ENCODE peak calls at places on chromosomes 16 and 17, in ten cellular contexts. H is GM23338, O is GM23248, R is PC-9, A is hepatocyte, F is HCT116, N is MM.1S, J is PC-3, P is SK-N-SH, E is Karpas-422. Z is an unnamed sample.

GRCh38 chr17:4204676-4205075 is 59.1 kb downstream of the ANKFY1 start:
- DNase-seq in H (no peak), O (peak; percentile 99), R (no peak), A (peak; percentile 64), F (no peak), N (no peak), J (no peak), P (no peak), E (no peak), Z (no peak)

GRCh38 chr17:30599424-30600061 is 122.3 kb downstream of the GOSR1 start:
- DNase-seq in H (peak; percentile 88), O (no peak), R (no peak), A (no peak), F (no peak), N (peak; percentile 30), J (no peak), P (no peak), E (peak; percentile 70), Z (peak; percentile 85)

GRCh38 chr17:15884731-15885130 is 60.2 kb upstream of the ADORA2B start:
- DNase-seq in H (no peak), O (no peak), R (no peak), A (no peak), F (no peak), N (no peak), J (peak; percentile 87), P (no peak), E (no peak), Z (no peak)

GRCh38 chr16:89864421-89864820 is 9.0 kb upstream of the TCF25 start:
- DNase-seq in H (no peak), O (peak; percentile 32), R (peak; percentile 25), A (no peak), F (peak; percentile 21), N (no peak), J (peak; percentile 59), P (no peak), E (no peak), Z (no peak)

GRCh38 chr17:72120878-72121163 is at the start of gene SOX9:
- DNase-seq in H (peak; percentile 97), O (peak; percentile 96), R (peak; percentile 91), A (peak; percentile 93), F (peak; percentile 95), N (peak; percentile 79), J (peak; percentile 99), P (peak; percentile 95), E (peak; percentile 96), Z (no peak)

GRCh38 chr16:3068486-3068885 is 3.0 kb downstream of the IL32 start:
- DNase-seq in H (no peak), O (no peak), R (peak; percentile 40), A (no peak), F (no peak), N (no peak), J (no peak), P (no peak), E (no peak), Z (no peak)

GRCh38 chr16:88727871-88728270 is 21.6 kb downstream of the CTU2 start:
- DNase-seq in H (no peak), O (no peak), R (no peak), A (no peak), F (no peak), N (no peak), J (no peak), P (peak; percentile 77), E (no peak), Z (no peak)

GRCh38 chr17:42553866-42554249 is 1.1 kb downstream of the HSD17B1 start:
- DNase-seq in H (no peak), O (peak; percentile 42), R (no peak), A (no peak), F (no peak), N (no peak), J (peak; percentile 32), P (peak; percentile 68), E (no peak), Z (no peak)

GRCh38 chr16:69141014-69141413 is 8.6 kb downstream of the UTP4 start:
- DNase-seq in H (no peak), O (no peak), R (no peak), A (no peak), F (no peak), N (no peak), J (no peak), P (peak; percentile 37), E (no peak), Z (no peak)

GRCh38 chr16:1975432-1976215 is 3.8 kb downstream of the TBL3 start:
- DNase-seq in H (no peak), O (no peak), R (no peak), A (no peak), F (no peak), N (no peak), J (no peak), P (no peak), E (no peak), Z (no peak)

GRCh38 chr16:28042856-28043255 is 20.7 kb downstream of the GSG1L start:
- DNase-seq in H (no peak), O (peak; percentile 55), R (no peak), A (no peak), F (no peak), N (no peak), J (no peak), P (no peak), E (no peak), Z (no peak)
- H3K9me2 ChIP-seq in H (no peaks in the 10 kb centered on the region), O (no peaks in the 10 kb centered on the region), R (no peaks in the 10 kb centered on the region), A (no peaks in the 10 kb centered on the region), F (no peaks in the 10 kb centered on the region), N (no peaks in the 10 kb centered on the region), J (no peaks in the 10 kb centered on the region), P (no peaks in the 10 kb centered on the region), E (no peaks in the 10 kb centered on the region), Z (no peaks in the 10 kb centered on the region)

GRCh38 chr17:44087319-44087718 is 16.8 kb downstream of the G6PC3 start:
- DNase-seq in H (peak; percentile 53), O (no peak), R (no peak), A (no peak), F (no peak), N (no peak), J (no peak), P (no peak), E (no peak), Z (no peak)
- H3K36me3 ChIP-seq in H (no peaks in the 10 kb centered on the region), O (no peaks in the 10 kb centered on the region), R (no peaks in the 10 kb centered on the region), A (no peaks in the 10 kb centered on the region), F (peaks cover 4% of the 10 kb centered on the region), N (no peaks in the 10 kb centered on the region), J (no peaks in the 10 kb centered on the region), P (peaks cover 4% of the 10 kb centered on the region), E (no peaks in the 10 kb centered on the region), Z (peaks cover 35% of the 10 kb centered on the region)

GRCh38 chr17:49978501-49978900 is 9.5 kb downstream of the DLX4 start:
- DNase-seq in H (no peak), O (no peak), R (no peak), A (no peak), F (no peak), N (no peak), J (no peak), P (no peak), E (no peak), Z (no peak)

GRCh38 chr17:49977463-49978389 is 8.7 kb downstream of the DLX4 start:
- DNase-seq in H (peak; percentile 67), O (peak; percentile 44), R (no peak), A (no peak), F (no peak), N (no peak), J (no peak), P (no peak), E (no peak), Z (no peak)

GRCh38 chr17:49976828-49977202 is 7.8 kb downstream of the DLX4 start:
- DNase-seq in H (no peak), O (no peak), R (no peak), A (no peak), F (no peak), N (no peak), J (no peak), P (no peak), E (no peak), Z (no peak)

GRCh38 chr17:49980703-49981197 is 11.8 kb downstream of the DLX4 start:
- DNase-seq in H (peak; percentile 88), O (no peak), R (no peak), A (peak; percentile 44), F (no peak), N (no peak), J (no peak), P (peak; percentile 42), E (no peak), Z (no peak)

DNA sequence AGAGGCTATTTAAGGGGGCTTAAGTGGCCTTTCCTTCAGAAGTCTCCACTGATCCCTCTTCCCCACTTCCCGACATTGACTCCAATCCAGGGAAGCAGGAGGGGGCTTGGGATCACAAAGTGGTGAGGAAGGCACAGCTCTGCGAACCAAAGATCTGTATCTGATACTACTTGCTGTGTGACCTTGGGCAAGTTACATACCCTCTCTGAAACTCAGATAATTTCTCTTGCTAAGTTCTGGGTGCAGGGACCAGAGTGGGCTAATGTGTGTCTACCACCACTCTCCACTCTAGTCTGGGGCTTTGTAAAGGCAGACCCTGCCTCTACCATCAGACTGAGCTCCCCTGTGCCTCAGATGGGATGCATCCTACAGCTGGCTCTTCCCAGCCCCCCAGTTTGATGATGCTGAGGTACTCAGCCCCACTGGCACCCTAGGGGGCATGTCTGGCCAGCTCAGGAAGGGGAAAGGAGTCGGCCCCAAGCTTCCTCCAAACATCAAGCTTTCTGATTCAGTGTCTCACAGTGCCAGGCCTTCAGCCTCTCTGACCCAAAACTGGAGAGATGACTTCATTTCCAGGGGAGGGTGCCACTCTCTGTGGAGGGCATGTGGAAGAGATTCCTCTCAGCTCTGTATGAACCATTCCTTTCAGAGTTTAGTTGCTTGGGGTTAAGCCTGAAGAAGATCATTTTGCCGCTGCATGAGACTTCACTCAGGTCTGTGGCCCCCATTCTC is 10.9 kb downstream of the DLX4 start:
- DNase-seq in H (no peak), O (peak; percentile 57), R (no peak), A (no peak), F (no peak), N (no peak), J (no peak), P (no peak), E (no peak), Z (no peak)
- H3K9me2 ChIP-seq in H (no peaks in the 10 kb centered on the region), O (no peaks in the 10 kb centered on the region), R (no peaks in the 10 kb centered on the region), A (no peaks in the 10 kb centered on the region), F (no peaks in the 10 kb centered on the region), N (no peaks in the 10 kb centered on the region), J (no peaks in the 10 kb centered on the region), P (no peaks in the 10 kb centered on the region), E (no peaks in the 10 kb centered on the region), Z (no peaks in the 10 kb centered on the region)

DNA sequence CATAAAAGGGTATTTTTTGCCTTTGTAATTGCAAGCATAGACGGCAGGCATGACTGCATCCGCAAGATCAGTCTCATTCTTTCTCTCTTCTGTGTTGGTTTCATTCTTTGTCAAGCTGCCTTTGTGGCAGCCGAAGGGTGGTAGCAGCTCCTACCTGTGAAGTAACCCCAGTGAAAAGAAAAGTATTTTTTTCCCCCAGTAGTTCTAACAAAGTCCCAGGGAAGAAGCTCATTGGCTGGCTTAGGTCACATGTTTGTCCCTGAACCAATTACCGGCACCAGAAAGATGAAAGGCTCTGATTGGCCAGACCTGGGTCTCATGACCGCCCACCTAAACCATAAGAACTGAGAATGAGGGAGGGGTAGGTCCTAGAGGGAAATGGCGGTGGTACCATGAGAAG is 110.7 kb downstream of the RAP1GAP2 start:
- DNase-seq in H (no peak), O (no peak), R (no peak), A (no peak), F (no peak), N (no peak), J (no peak), P (no peak), E (peak; percentile 51), Z (peak; percentile 19)
- H3K36me3 ChIP-seq in H (no peaks in the 10 kb centered on the region), O (no peaks in the 10 kb centered on the region), R (no peaks in the 10 kb centered on the region), A (no peaks in the 10 kb centered on the region), F (no peaks in the 10 kb centered on the region), N (no peaks in the 10 kb centered on the region), J (no peaks in the 10 kb centered on the region), P (no peaks in the 10 kb centered on the region), E (no peaks in the 10 kb centered on the region), Z (peaks cover 16% of the 10 kb centered on the region)

Z was measured in OCI-LY7.